ENCODE peak calls at places on chromosomes 16 and 17, in four cellular contexts. One of them, this sample, is unnamed.

GRCh38 chr17:81869221-81870154 is 1.6 kb downstream of the ARHGDIA start:
- DNase-seq in RPMI7951: no peak
- DNase-seq in head of caudate nucleus: no peak
- DNase-seq in NCI-H774: no peak
- DNase-seq in this sample: no peak

GRCh38 chr16:3728424-3729160 is 11.3 kb upstream of the TRAP1 start:
- DNase-seq in NCI-H774: no peak
- DNase-seq in RPMI7951: no peak
- DNase-seq in head of caudate nucleus: no peak
- DNase-seq in this sample: no peak

GRCh38 chr17:6241996-6242395 is 171.8 kb downstream of the WSCD1 start:
- DNase-seq in RPMI7951: no peak
- DNase-seq in NCI-H774: no peak
- DNase-seq in head of caudate nucleus: peak
- DNase-seq in this sample: no peak

GRCh38 chr17:78132086-78132676 is 1.6 kb downstream of the TMC8 start:
- DNase-seq in head of caudate nucleus: no peak
- DNase-seq in NCI-H774: no peak
- DNase-seq in RPMI7951: no peak
- DNase-seq in this sample: no peak

GRCh38 chr16:88484505-88485365 is 31.7 kb downstream of the ZFPM1 start:
- DNase-seq in RPMI7951: no peak
- DNase-seq in head of caudate nucleus: no peak
- DNase-seq in NCI-H774: no peak
- DNase-seq in this sample: no peak

GRCh38 chr17:70327723-70328122 is 158.4 kb downstream of the KCNJ2 start:
- DNase-seq in head of caudate nucleus: no peak
- DNase-seq in NCI-H774: no peak
- DNase-seq in RPMI7951: no peak
- DNase-seq in this sample: no peak

GRCh38 chr17:51435641-51436091 is 175.3 kb downstream of the UTP18 start:
- DNase-seq in RPMI7951: peak
- DNase-seq in head of caudate nucleus: peak
- DNase-seq in NCI-H774: peak
- DNase-seq in this sample: peak

GRCh38 chr17:10702574-10702973 is 5.2 kb downstream of the ADPRM start:
- DNase-seq in head of caudate nucleus: no peak
- DNase-seq in RPMI7951: peak
- DNase-seq in NCI-H774: no peak
- DNase-seq in this sample: no peak

GRCh38 chr17:47776330-47777197 is 43.5 kb downstream of the TBX21 start:
- DNase-seq in NCI-H774: peak
- DNase-seq in head of caudate nucleus: no peak
- DNase-seq in RPMI7951: peak
- DNase-seq in this sample: peak

GRCh38 chr17:21513012-21513570 is 136.9 kb downstream of the KCNJ12 start:
- DNase-seq in head of caudate nucleus: peak
- DNase-seq in RPMI7951: peak
- DNase-seq in NCI-H774: no peak
- DNase-seq in this sample: peak

GRCh38 chr17:42286411-42287295 is 1.6 kb upstream of the STAT5A start:
- DNase-seq in RPMI7951: no peak
- DNase-seq in NCI-H774: no peak
- DNase-seq in head of caudate nucleus: no peak
- DNase-seq in this sample: no peak

GRCh38 chr17:32777436-32777835 is 99.5 kb downstream of the MYO1D start:
- DNase-seq in head of caudate nucleus: no peak
- DNase-seq in RPMI7951: no peak
- DNase-seq in NCI-H774: no peak
- DNase-seq in this sample: no peak

GRCh38 chr16:89185062-89185751 is 13.7 kb downstream of the CDH15 start:
- DNase-seq in head of caudate nucleus: no peak
- DNase-seq in NCI-H774: no peak
- DNase-seq in RPMI7951: no peak
- DNase-seq in this sample: no peak

GRCh38 chr16:30526137-30526822 is at the start of gene ZNF768:
- DNase-seq in RPMI7951: peak
- DNase-seq in head of caudate nucleus: peak
- DNase-seq in NCI-H774: peak
- DNase-seq in this sample: no peak

GRCh38 chr17:17682737-17683675 is 1.7 kb downstream of the RAI1 start:
- DNase-seq in head of caudate nucleus: peak
- DNase-seq in NCI-H774: no peak
- DNase-seq in RPMI7951: peak
- DNase-seq in this sample: peak